ENCODE peak calls at places on chromosome 5, in seven cellular contexts. G is sigmoid colon; I is mesenteric fat pad; Q is stimulated activated CD4-positive, alpha-beta T cell treated with anti-CD3 and anti-CD28 coated beads, Interleukin-15, amount 100 ng/mL, for 1 hour; F is HT1080; A is stimulated activated CD8-positive, alpha-beta memory T cell treated with anti-CD3 and anti-CD28 coated beads, Interleukin-15, amount 100 ng/mL, for 24 hours; N is GM04504. C is an unnamed sample.

GRCh38 chr5:176679365-176680225 is 32.3 kb downstream of the TSPAN17 start:
- DNase-seq in G (no peak), N (no peak), I (no peak), A (no peak), F (no peak), Q (no peak), C (no peak)

GRCh38 chr5:65989115-65989514 is 62.7 kb downstream of the ERBIN start:
- DNase-seq in I (no peak), Q (no peak), A (no peak), G (no peak), N (no peak), F (no peak), C (no peak)

GRCh38 chr5:150053231-150053626 is 33.1 kb downstream of the CSF1R start:
- DNase-seq in I (no peak), F (peak), N (peak), A (no peak), G (no peak), Q (no peak), C (no peak)

GRCh38 chr5:142120247-142120935 is 11.8 kb downstream of the NDFIP1 start:
- DNase-seq in I (no peak), N (no peak), A (no peak), F (no peak), Q (no peak), G (no peak), C (no peak)

GRCh38 chr5:121313886-121314285 is 537.8 kb upstream of the FTMT start:
- DNase-seq in G (no peak), I (no peak), F (no peak), N (no peak), Q (no peak), A (no peak), C (no peak)

GRCh38 chr5:10583663-10584572 is 20.0 kb downstream of the ANKRD33B start:
- DNase-seq in F (no peak), N (no peak), G (no peak), I (peak), A (no peak), Q (no peak), C (no peak)

GRCh38 chr5:119397518-119398380 is 41.9 kb downstream of the TNFAIP8 start:
- DNase-seq in A (no peak), G (no peak), I (no peak), F (peak), N (no peak), Q (no peak), C (no peak)

GRCh38 chr5:1297243-1297642 is 2.4 kb upstream of the TERT start:
- DNase-seq in A (no peak), N (no peak), F (no peak), Q (no peak), G (peak), I (peak), C (peak)

GRCh38 chr5:36523931-36524330 is 82.5 kb upstream of the SLC1A3 start:
- DNase-seq in A (no peak), N (no peak), F (no peak), Q (no peak), G (no peak), I (no peak), C (no peak)

GRCh38 chr5:72178910-72179815 is 71.9 kb downstream of the MAP1B start:
- DNase-seq in F (peak), A (no peak), Q (no peak), G (peak), I (no peak), N (peak), C (peak)